ENCODE peak calls at places on chromosomes 13 and 19, in four cellular contexts. Z is fibroblast of mammary gland, C is choroid plexus epithelial cell, U is cardiac muscle cell. L is an unnamed sample.

GRCh38 chr13:81745391-81745790 is 1404.5 kb upstream of the SPRY2 start:
- DNase-seq in U (no peak), C (no peak), Z (no peak), L (no peak)

GRCh38 chr13:53110181-53110580 is 81.6 kb downstream of the OLFM4 start:
- DNase-seq in U (no peak), C (no peak), Z (no peak), L (no peak)

GRCh38 chr13:97439196-97439595 is 5.2 kb downstream of the RAP2A start:
- DNase-seq in U (peak; percentile 48), C (peak; percentile 64), Z (no peak), L (no peak)

GRCh38 chr19:18470153-18470552 is 32.2 kb upstream of the ISYNA1 start:
- DNase-seq in U (no peak), Z (no peak), C (no peak), L (no peak)

GRCh38 chr13:97843201-97843600 is 110.3 kb upstream of the IPO5 start:
- DNase-seq in C (no peak), U (no peak), Z (no peak), L (no peak)

GRCh38 chr13:50422181-50423148 is 407.2 kb downstream of the KCNRG start:
- DNase-seq in C (no peak), Z (no peak), U (no peak), L (no peak)

GRCh38 chr19:518292-519231 is 11.3 kb downstream of the TPGS1 start:
- DNase-seq in C (no peak), Z (no peak), U (peak; percentile 70), L (peak; percentile 78)

GRCh38 chr19:23070353-23070781 is 46.5 kb upstream of the ZNF730 start:
- DNase-seq in C (peak; percentile 76), Z (peak; percentile 59), U (peak; percentile 60), L (no peak)

GRCh38 chr13:100039740-100040139 is 49.2 kb upstream of the PCCA start:
- DNase-seq in Z (no peak), C (peak; percentile 34), U (no peak), L (no peak)

GRCh38 chr13:33953781-33954180 is 135.8 kb downstream of the RFC3 start:
- DNase-seq in C (peak; percentile 15), Z (no peak), U (peak; percentile 40), L (no peak)

GRCh38 chr19:6213696-6214585 is 65.8 kb downstream of the MLLT1 start:
- DNase-seq in C (no peak), Z (no peak), U (no peak), L (no peak)

GRCh38 chr13:88107486-88108044 is 436.4 kb downstream of the SLITRK5 start:
- DNase-seq in U (no peak), C (no peak), Z (no peak), L (no peak)

GRCh38 chr13:48317511-48317981 is 14.0 kb downstream of the RB1 start:
- DNase-seq in Z (no peak), U (no peak), C (no peak), L (no peak)

GRCh38 chr13:31815361-31816144 is 76.2 kb downstream of the RXFP2 start:
- DNase-seq in U (no peak), Z (no peak), C (no peak), L (no peak)

GRCh38 chr19:9535934-9536333 is 2.5 kb downstream of the ZNF426 start:
- DNase-seq in Z (peak; percentile 54), C (no peak), U (no peak), L (no peak)

GRCh38 chr19:50921391-50922315 is 10.5 kb upstream of the KLK4 start:
- DNase-seq in C (peak; percentile 3), U (no peak), Z (peak; percentile 23), L (no peak)

GRCh38 chr13:107573184-107573583 is 642.2 kb downstream of the LIG4 start:
- DNase-seq in U (no peak), C (no peak), Z (no peak), L (no peak)

GRCh38 chr19:50645107-50645506 is 4.1 kb upstream of the C19orf81 start:
- DNase-seq in Z (no peak), U (no peak), C (no peak), L (no peak)

GRCh38 chr13:80798576-80799133 is 457.7 kb upstream of the SPRY2 start:
- DNase-seq in U (no peak), C (no peak), Z (no peak), L (no peak)

GRCh38 chr19:703651-704446 is 4.9 kb upstream of the PALM start:
- DNase-seq in C (peak; percentile 71), U (peak; percentile 68), Z (peak; percentile 14), L (no peak)

GRCh38 chr19:45470147-45471081 is 2.6 kb downstream of the FOSB start:
- DNase-seq in C (peak; percentile 25), U (peak; percentile 61), Z (peak; percentile 79), L (no peak)

GRCh38 chr19:41206926-41207750 is 11.9 kb upstream of the AXL start:
- DNase-seq in U (peak; percentile 23), C (no peak), Z (peak; percentile 74), L (no peak)

GRCh38 chr19:45061965-45062364 is 14.3 kb downstream of the ZNF296 start:
- DNase-seq in Z (no peak), C (no peak), U (no peak), L (no peak)

GRCh38 chr13:60627071-60627686 is 230.2 kb downstream of the TDRD3 start:
- DNase-seq in U (peak; percentile 48), C (peak; percentile 49), Z (peak; percentile 18), L (peak; percentile 24)

DNA sequence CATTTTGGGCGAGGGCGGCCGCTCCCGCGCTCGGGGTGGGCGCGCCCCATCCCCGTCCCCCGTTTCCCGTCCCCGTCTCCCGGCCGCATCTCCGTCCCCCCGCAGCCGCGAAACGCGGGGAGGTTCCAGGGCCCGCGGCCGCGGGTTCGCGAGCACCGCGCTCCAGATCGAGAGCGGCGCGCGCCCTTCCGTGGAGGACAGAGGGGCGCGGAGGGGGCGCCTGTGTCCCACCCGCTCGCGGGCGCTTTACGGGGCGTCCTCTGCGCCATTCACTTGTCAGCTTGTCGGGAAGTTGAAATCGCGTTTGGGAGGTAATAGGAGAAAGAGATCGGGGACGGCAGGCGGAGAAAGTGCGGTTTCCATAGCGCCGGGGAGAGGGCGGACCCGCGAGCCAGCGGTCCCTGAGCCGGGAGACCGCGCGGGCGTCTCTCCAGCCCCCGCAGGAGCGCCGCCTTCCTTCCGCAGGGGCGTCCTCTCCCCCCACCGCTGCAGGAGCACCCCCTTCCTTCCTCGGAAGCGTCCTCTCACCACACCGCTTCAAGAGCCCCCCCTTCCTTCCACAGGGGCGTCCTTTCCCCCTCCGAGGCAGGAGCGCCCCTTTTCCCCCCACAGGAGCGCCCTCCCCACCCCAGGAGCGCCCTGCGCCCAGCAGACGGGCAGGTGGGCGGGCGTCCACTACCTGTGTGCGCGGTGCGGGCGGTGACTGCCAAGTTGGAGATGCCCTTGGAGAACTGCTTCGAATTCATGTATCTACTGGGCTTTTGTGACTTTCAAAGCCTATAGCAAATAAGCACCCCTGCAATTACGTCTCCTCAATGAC is 962 bp upstream of the IRS2 start:
- DNase-seq in C (peak; percentile 61), U (peak; percentile 56), Z (peak; percentile 49), L (no peak)
- H3K4me3 ChIP-seq in C (peak overlapping the region; percentile 73), U (peak overlapping the region; percentile 71), Z (peak overlapping the region; percentile 65), L (peak overlapping the region; percentile 94)

GRCh38 chr13:25042141-25042540 is 53.8 kb upstream of the PABPC3 start:
- DNase-seq in C (no peak), Z (no peak), U (no peak), L (no peak)

GRCh38 chr13:25044071-25044470 is 51.9 kb upstream of the PABPC3 start:
- DNase-seq in Z (no peak), C (no peak), U (no peak), L (no peak)

GRCh38 chr13:25046274-25046984 is 49.5 kb upstream of the PABPC3 start:
- DNase-seq in C (no peak), U (no peak), Z (no peak), L (no peak)

GRCh38 chr13:25051065-25051464 is 44.9 kb upstream of the PABPC3 start:
- DNase-seq in C (no peak), Z (no peak), U (no peak), L (no peak)

DNA sequence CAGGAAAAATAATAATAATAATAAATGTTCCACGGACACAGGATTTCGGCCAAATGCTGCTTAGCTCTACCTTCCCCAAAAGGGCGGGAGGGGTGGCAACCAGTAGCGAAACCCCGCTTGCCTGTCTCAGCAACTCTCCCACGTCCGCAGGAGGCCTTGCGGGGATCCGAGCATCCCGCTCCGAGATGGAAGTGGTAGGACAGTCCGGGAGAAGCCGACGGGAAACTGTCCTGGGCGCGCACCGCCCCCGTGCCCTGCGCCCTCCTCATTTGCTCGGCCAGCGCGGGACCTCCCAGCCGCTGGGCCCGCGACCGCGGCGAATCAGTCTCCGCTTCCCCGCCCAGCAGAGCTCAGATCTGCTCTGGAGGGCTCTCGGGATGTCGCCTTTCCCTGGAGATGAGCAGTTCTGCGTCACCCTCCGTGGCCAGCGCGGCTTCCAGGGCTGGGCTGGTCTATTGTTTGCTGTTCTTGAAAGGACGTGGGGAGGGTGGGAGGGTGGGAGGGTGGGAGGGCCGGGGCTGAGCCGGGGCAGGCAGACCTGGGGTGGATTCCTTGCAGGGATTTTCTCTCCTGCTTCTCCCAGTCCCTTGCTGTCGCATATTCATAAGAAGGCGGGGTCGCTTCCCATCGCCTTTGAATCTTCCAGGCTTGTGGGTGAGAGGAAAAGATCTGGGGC is 48.8 kb upstream of the PABPC3 start:
- DNase-seq in C (peak; percentile 21), Z (peak; percentile 17), U (peak; percentile 4), L (no peak)
- H3K4me3 ChIP-seq in C (peak overlapping the region; percentile 48), Z (peak overlapping the region; percentile 21), U (peak overlapping the region; percentile 30), L (no peak overlapping the region)

DNA sequence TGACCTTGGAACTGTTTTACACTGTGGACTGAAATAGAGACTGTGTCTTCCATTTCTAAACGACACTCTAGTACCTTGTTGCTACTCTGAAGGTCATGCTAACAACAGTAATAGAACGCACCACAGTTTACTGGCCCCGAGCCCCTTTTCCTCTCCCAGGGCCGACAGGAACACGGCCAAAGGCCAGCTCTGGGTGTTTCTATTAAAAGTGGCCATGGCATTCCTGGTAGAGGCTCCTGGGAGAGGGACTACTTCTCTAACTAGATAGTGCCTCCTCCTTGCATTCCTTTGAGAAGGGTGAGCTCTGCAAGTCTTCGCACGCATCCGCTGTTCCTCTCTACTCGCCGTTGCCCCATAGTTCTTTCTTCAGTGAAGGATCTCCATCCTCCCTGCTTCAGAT is 18.7 kb upstream of the SIAH3 start:
- DNase-seq in U (no peak), Z (no peak), C (no peak), L (no peak)
- H3K4me3 ChIP-seq in U (no peak overlapping the region), Z (no peak overlapping the region), C (no peak overlapping the region), L (no peak overlapping the region)

GRCh38 chr19:55502197-55502952 is 14.1 kb downstream of the SSC5D start:
- DNase-seq in U (no peak), C (no peak), Z (no peak), L (no peak)
- H3K4me3 ChIP-seq in U (no peak overlapping the region), C (no peak overlapping the region), Z (no peak overlapping the region), L (no peak overlapping the region)

GRCh38 chr19:13005861-13006370 is 10.6 kb downstream of the NFIX start:
- DNase-seq in Z (no peak), U (no peak), C (no peak), L (no peak)
- H3K4me3 ChIP-seq in Z (no peak overlapping the region), U (no peak overlapping the region), C (no peak overlapping the region), L (no peak overlapping the region)

GRCh38 chr13:29159871-29160270 is 339.7 kb downstream of the MTUS2 start:
- DNase-seq in Z (no peak), C (no peak), U (no peak), L (no peak)
- H3K4me3 ChIP-seq in Z (no peak overlapping the region), C (no peak overlapping the region), U (no peak overlapping the region), L (no peak overlapping the region)

DNA sequence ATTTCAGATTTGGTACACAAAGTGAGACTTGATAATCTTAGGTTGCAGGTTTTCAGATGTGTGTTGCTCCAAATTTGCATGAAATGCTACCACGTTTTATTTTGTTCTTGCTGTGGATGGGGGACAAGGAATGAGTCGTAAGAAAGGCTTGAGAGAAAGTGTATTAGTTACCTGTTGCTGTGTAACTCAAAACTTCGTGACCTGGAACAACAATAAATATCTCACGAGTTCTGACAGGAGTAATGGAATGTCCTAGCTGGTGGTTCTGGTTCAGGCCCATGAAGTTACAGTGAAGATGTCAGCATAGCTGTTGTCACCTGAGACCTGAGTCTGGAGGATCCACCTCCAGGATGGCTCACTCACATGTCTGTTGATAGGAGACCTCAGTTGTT is 1.2 kb downstream of the ZNF8 start:
- DNase-seq in U (no peak), C (peak; percentile 28), Z (no peak), L (no peak)
- H3K4me3 ChIP-seq in U (peak overlapping the region; percentile 58), C (peak overlapping the region; percentile 92), Z (peak overlapping the region; percentile 89), L (peak overlapping the region; percentile 89)